ENCODE peak calls at places on chromosomes 3 and 15, in ten cellular contexts. One of them, this sample, is unnamed.

GRCh38 chr15:40853241-40853890 is 9.5 kb downstream of the SPINT1 start:
- DNase-seq in tibial nerve: no peak
- DNase-seq in left ventricle myocardium inferior: no peak
- DNase-seq in colonic mucosa: no peak
- DNase-seq in stomach: no peak
- DNase-seq in uterus: no peak
- DNase-seq in thoracic aorta: no peak
- DNase-seq in K562: no peak
- DNase-seq in suprapubic skin: peak; percentile 51
- DNase-seq in heart left ventricle: no peak
- DNase-seq in this sample: no peak

GRCh38 chr3:72903004-72903403 is 15.2 kb downstream of the GXYLT2 start:
- DNase-seq in stomach: no peak
- DNase-seq in uterus: no peak
- DNase-seq in thoracic aorta: no peak
- DNase-seq in left ventricle myocardium inferior: no peak
- DNase-seq in tibial nerve: no peak
- DNase-seq in heart left ventricle: no peak
- DNase-seq in K562: no peak
- DNase-seq in colonic mucosa: no peak
- DNase-seq in suprapubic skin: no peak
- DNase-seq in this sample: no peak

GRCh38 chr15:92044510-92044909 is 191.0 kb downstream of the SLCO3A1 start:
- DNase-seq in left ventricle myocardium inferior: no peak
- DNase-seq in K562: no peak
- DNase-seq in uterus: no peak
- DNase-seq in colonic mucosa: no peak
- DNase-seq in suprapubic skin: no peak
- DNase-seq in stomach: no peak
- DNase-seq in tibial nerve: no peak
- DNase-seq in thoracic aorta: no peak
- DNase-seq in heart left ventricle: no peak
- DNase-seq in this sample: no peak

GRCh38 chr3:14137445-14137844 is 12.6 kb downstream of the TMEM43 start:
- DNase-seq in tibial nerve: no peak
- DNase-seq in left ventricle myocardium inferior: no peak
- DNase-seq in stomach: no peak
- DNase-seq in colonic mucosa: no peak
- DNase-seq in heart left ventricle: no peak
- DNase-seq in K562: no peak
- DNase-seq in suprapubic skin: no peak
- DNase-seq in thoracic aorta: no peak
- DNase-seq in uterus: no peak
- DNase-seq in this sample: no peak

GRCh38 chr3:113097821-113098516 is 107.2 kb downstream of the GTPBP8 start:
- DNase-seq in suprapubic skin: no peak
- DNase-seq in heart left ventricle: no peak
- DNase-seq in stomach: no peak
- DNase-seq in K562: no peak
- DNase-seq in left ventricle myocardium inferior: no peak
- DNase-seq in uterus: no peak
- DNase-seq in thoracic aorta: no peak
- DNase-seq in colonic mucosa: no peak
- DNase-seq in tibial nerve: no peak
- DNase-seq in this sample: no peak

GRCh38 chr3:99895706-99896441 is 78.2 kb downstream of the CMSS1 start:
- DNase-seq in left ventricle myocardium inferior: no peak
- DNase-seq in stomach: no peak
- DNase-seq in tibial nerve: no peak
- DNase-seq in uterus: no peak
- DNase-seq in suprapubic skin: no peak
- DNase-seq in thoracic aorta: no peak
- DNase-seq in K562: peak; percentile 11
- DNase-seq in heart left ventricle: no peak
- DNase-seq in colonic mucosa: no peak
- DNase-seq in this sample: no peak

GRCh38 chr3:84567796-84568195 is 391.0 kb upstream of the CADM2 start:
- DNase-seq in left ventricle myocardium inferior: no peak
- DNase-seq in stomach: no peak
- DNase-seq in uterus: no peak
- DNase-seq in suprapubic skin: no peak
- DNase-seq in K562: no peak
- DNase-seq in heart left ventricle: no peak
- DNase-seq in tibial nerve: no peak
- DNase-seq in colonic mucosa: no peak
- DNase-seq in thoracic aorta: no peak
- DNase-seq in this sample: no peak

GRCh38 chr3:50620846-50621245 is 3.9 kb downstream of the MAPKAPK3 start:
- DNase-seq in uterus: no peak
- DNase-seq in K562: no peak
- DNase-seq in heart left ventricle: peak; percentile 64
- DNase-seq in suprapubic skin: no peak
- DNase-seq in thoracic aorta: no peak
- DNase-seq in stomach: no peak
- DNase-seq in tibial nerve: no peak
- DNase-seq in left ventricle myocardium inferior: no peak
- DNase-seq in colonic mucosa: no peak
- DNase-seq in this sample: no peak

GRCh38 chr15:61049934-61050333 is 179.2 kb downstream of the RORA start:
- DNase-seq in suprapubic skin: no peak
- DNase-seq in heart left ventricle: no peak
- DNase-seq in left ventricle myocardium inferior: no peak
- DNase-seq in stomach: peak; percentile 44
- DNase-seq in K562: no peak
- DNase-seq in colonic mucosa: no peak
- DNase-seq in thoracic aorta: no peak
- DNase-seq in tibial nerve: no peak
- DNase-seq in uterus: no peak
- DNase-seq in this sample: no peak

GRCh38 chr3:46642971-46643370 is 30.6 kb downstream of the FAM240A start:
- DNase-seq in tibial nerve: no peak
- DNase-seq in uterus: no peak
- DNase-seq in K562: peak; percentile 32
- DNase-seq in left ventricle myocardium inferior: no peak
- DNase-seq in stomach: no peak
- DNase-seq in suprapubic skin: no peak
- DNase-seq in heart left ventricle: no peak
- DNase-seq in colonic mucosa: no peak
- DNase-seq in thoracic aorta: no peak
- DNase-seq in this sample: no peak

GRCh38 chr15:62059818-62060115 is 480 bp downstream of the VPS13C start:
- DNase-seq in stomach: peak; percentile 55
- DNase-seq in K562: peak; percentile 69
- DNase-seq in tibial nerve: peak; percentile 15
- DNase-seq in suprapubic skin: peak; percentile 73
- DNase-seq in left ventricle myocardium inferior: peak; percentile 49
- DNase-seq in colonic mucosa: peak; percentile 74
- DNase-seq in thoracic aorta: no peak
- DNase-seq in uterus: peak; percentile 32
- DNase-seq in heart left ventricle: peak; percentile 56
- DNase-seq in this sample: peak; percentile 80

GRCh38 chr15:70047386-70048195 is 50.1 kb downstream of the TLE3 start:
- DNase-seq in K562: no peak
- DNase-seq in tibial nerve: no peak
- DNase-seq in suprapubic skin: peak; percentile 60
- DNase-seq in left ventricle myocardium inferior: no peak
- DNase-seq in heart left ventricle: no peak
- DNase-seq in colonic mucosa: no peak
- DNase-seq in uterus: no peak
- DNase-seq in stomach: no peak
- DNase-seq in thoracic aorta: no peak
- DNase-seq in this sample: no peak

GRCh38 chr3:196519738-196520122 is 4.6 kb upstream of the SMCO1 start:
- DNase-seq in left ventricle myocardium inferior: no peak
- DNase-seq in tibial nerve: no peak
- DNase-seq in K562: no peak
- DNase-seq in stomach: no peak
- DNase-seq in uterus: no peak
- DNase-seq in colonic mucosa: no peak
- DNase-seq in heart left ventricle: no peak
- DNase-seq in thoracic aorta: no peak
- DNase-seq in suprapubic skin: no peak
- DNase-seq in this sample: no peak

GRCh38 chr3:30129765-30130164 is 476.6 kb upstream of the TGFBR2 start:
- DNase-seq in suprapubic skin: no peak
- DNase-seq in tibial nerve: no peak
- DNase-seq in thoracic aorta: no peak
- DNase-seq in left ventricle myocardium inferior: no peak
- DNase-seq in uterus: no peak
- DNase-seq in colonic mucosa: no peak
- DNase-seq in stomach: no peak
- DNase-seq in K562: no peak
- DNase-seq in heart left ventricle: no peak
- DNase-seq in this sample: no peak

GRCh38 chr3:192917258-192917507 is 473 bp downstream of the MB21D2 start:
- DNase-seq in thoracic aorta: no peak
- DNase-seq in tibial nerve: no peak
- DNase-seq in left ventricle myocardium inferior: no peak
- DNase-seq in heart left ventricle: no peak
- DNase-seq in stomach: no peak
- DNase-seq in uterus: no peak
- DNase-seq in suprapubic skin: no peak
- DNase-seq in colonic mucosa: no peak
- DNase-seq in K562: no peak
- DNase-seq in this sample: no peak

GRCh38 chr3:43180027-43180426 is 74.1 kb upstream of the POMGNT2 start:
- DNase-seq in suprapubic skin: no peak
- DNase-seq in uterus: no peak
- DNase-seq in tibial nerve: no peak
- DNase-seq in heart left ventricle: no peak
- DNase-seq in colonic mucosa: peak; percentile 61
- DNase-seq in thoracic aorta: no peak
- DNase-seq in left ventricle myocardium inferior: no peak
- DNase-seq in K562: no peak
- DNase-seq in stomach: no peak
- DNase-seq in this sample: no peak

DNA sequence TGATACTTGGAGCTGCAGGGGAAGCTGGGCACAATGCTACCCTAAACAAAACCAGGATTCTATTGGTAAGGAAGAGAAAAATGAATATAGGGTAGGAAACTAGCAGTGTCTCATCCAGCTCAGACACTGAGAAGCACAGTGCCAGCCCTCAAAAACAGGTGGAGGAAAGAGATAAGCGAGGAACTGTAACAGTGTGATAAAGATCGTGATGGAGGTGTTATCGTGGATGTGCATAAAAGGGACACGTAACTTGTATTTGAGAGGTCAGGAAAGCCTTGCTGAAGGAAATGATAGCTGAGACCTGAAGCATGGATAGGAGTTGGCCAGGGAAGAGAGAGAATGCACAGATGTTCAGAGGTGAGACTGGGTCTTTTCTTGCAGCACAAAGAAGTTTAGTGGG is 27.4 kb downstream of the MIX23 start:
- DNase-seq in thoracic aorta: no peak
- DNase-seq in colonic mucosa: no peak
- DNase-seq in uterus: no peak
- DNase-seq in suprapubic skin: no peak
- DNase-seq in left ventricle myocardium inferior: no peak
- DNase-seq in heart left ventricle: no peak
- DNase-seq in tibial nerve: no peak
- DNase-seq in stomach: no peak
- DNase-seq in K562: peak; percentile 64
- DNase-seq in this sample: no peak
- H3K4me3 ChIP-seq in thoracic aorta: no peak overlapping the region
- H3K4me3 ChIP-seq in colonic mucosa: no peak overlapping the region
- H3K4me3 ChIP-seq in uterus: no peak overlapping the region
- H3K4me3 ChIP-seq in suprapubic skin: no peak overlapping the region
- H3K4me3 ChIP-seq in left ventricle myocardium inferior: no peak overlapping the region
- H3K4me3 ChIP-seq in heart left ventricle: no peak overlapping the region
- H3K4me3 ChIP-seq in tibial nerve: no peak overlapping the region
- H3K4me3 ChIP-seq in stomach: no peak overlapping the region
- H3K4me3 ChIP-seq in K562: no peak overlapping the region
- H3K4me3 ChIP-seq in this sample: no peak overlapping the region

GRCh38 chr15:98121514-98121913 is 161.0 kb downstream of the ARRDC4 start:
- DNase-seq in left ventricle myocardium inferior: no peak
- DNase-seq in tibial nerve: no peak
- DNase-seq in stomach: no peak
- DNase-seq in K562: no peak
- DNase-seq in suprapubic skin: no peak
- DNase-seq in heart left ventricle: no peak
- DNase-seq in thoracic aorta: no peak
- DNase-seq in colonic mucosa: no peak
- DNase-seq in uterus: peak; percentile 58
- DNase-seq in this sample: no peak
- H3K4me1 ChIP-seq in left ventricle myocardium inferior: no peaks in the 10 kb centered on the region
- H3K4me1 ChIP-seq in tibial nerve: no peaks in the 10 kb centered on the region
- H3K4me1 ChIP-seq in stomach: no peaks in the 10 kb centered on the region
- H3K4me1 ChIP-seq in K562: no peaks in the 10 kb centered on the region
- H3K4me1 ChIP-seq in suprapubic skin: peaks cover 4% of the 10 kb centered on the region
- H3K4me1 ChIP-seq in heart left ventricle: no peaks in the 10 kb centered on the region
- H3K4me1 ChIP-seq in thoracic aorta: no peaks in the 10 kb centered on the region
- H3K4me1 ChIP-seq in colonic mucosa: no peaks in the 10 kb centered on the region
- H3K4me1 ChIP-seq in uterus: no peaks in the 10 kb centered on the region
- H3K4me1 ChIP-seq in this sample: no peaks in the 10 kb centered on the region

DNA sequence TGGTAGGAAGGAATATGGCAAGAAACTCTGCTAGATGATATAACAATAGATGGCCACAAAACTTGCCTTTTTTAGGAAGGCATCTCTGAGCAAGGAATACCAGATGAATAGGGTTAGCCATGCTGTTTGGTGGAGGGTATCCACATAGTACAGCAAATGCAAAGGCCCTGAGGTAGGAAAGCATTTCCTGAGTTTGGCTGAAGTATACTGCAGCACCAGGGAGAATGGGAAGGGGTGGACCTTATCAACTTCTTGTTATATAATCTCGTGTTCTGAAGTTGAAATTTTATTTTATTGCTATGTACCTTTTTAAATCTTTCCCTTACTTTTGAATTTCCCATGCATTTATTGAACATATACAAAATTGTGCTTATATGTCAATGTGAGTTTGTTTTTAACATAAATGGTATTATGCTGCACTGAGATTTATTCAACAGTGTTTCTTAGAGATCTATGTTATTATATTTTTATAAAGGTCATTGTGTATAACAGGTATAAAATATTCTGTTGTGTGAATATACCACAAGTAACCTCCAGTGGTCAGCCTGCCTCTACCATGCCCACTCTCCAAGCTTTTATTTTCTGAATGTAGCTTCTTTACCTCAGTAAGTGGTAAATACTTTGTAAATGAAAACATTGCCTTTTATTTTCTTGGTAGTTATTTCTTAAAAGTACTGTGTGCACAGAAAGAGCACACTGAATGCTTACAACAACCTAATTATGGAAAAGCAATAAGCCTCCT is 2.8 kb upstream of the KAT2B start:
- DNase-seq in K562: no peak
- DNase-seq in tibial nerve: no peak
- DNase-seq in thoracic aorta: no peak
- DNase-seq in colonic mucosa: no peak
- DNase-seq in left ventricle myocardium inferior: no peak
- DNase-seq in heart left ventricle: no peak
- DNase-seq in uterus: no peak
- DNase-seq in suprapubic skin: no peak
- DNase-seq in stomach: no peak
- DNase-seq in this sample: no peak
- H3K9me3 ChIP-seq in K562: no peaks in the 10 kb centered on the region
- H3K9me3 ChIP-seq in tibial nerve: no peaks in the 10 kb centered on the region
- H3K9me3 ChIP-seq in thoracic aorta: no peaks in the 10 kb centered on the region
- H3K9me3 ChIP-seq in colonic mucosa: no peaks in the 10 kb centered on the region
- H3K9me3 ChIP-seq in left ventricle myocardium inferior: no peaks in the 10 kb centered on the region
- H3K9me3 ChIP-seq in heart left ventricle: no peaks in the 10 kb centered on the region
- H3K9me3 ChIP-seq in uterus: no peaks in the 10 kb centered on the region
- H3K9me3 ChIP-seq in suprapubic skin: no peaks in the 10 kb centered on the region
- H3K9me3 ChIP-seq in stomach: no peaks in the 10 kb centered on the region
- H3K9me3 ChIP-seq in this sample: no peaks in the 10 kb centered on the region

GRCh38 chr3:4071481-4072184 is 231.5 kb upstream of the SETMAR start:
- DNase-seq in heart left ventricle: no peak
- DNase-seq in uterus: no peak
- DNase-seq in suprapubic skin: no peak
- DNase-seq in colonic mucosa: peak; percentile 34
- DNase-seq in left ventricle myocardium inferior: no peak
- DNase-seq in K562: peak; percentile 8
- DNase-seq in stomach: no peak
- DNase-seq in tibial nerve: no peak
- DNase-seq in thoracic aorta: no peak
- DNase-seq in this sample: no peak
- H3K4me3 ChIP-seq in heart left ventricle: no peak overlapping the region
- H3K4me3 ChIP-seq in uterus: no peak overlapping the region
- H3K4me3 ChIP-seq in suprapubic skin: no peak overlapping the region
- H3K4me3 ChIP-seq in colonic mucosa: no peak overlapping the region
- H3K4me3 ChIP-seq in left ventricle myocardium inferior: no peak overlapping the region
- H3K4me3 ChIP-seq in K562: no peak overlapping the region
- H3K4me3 ChIP-seq in stomach: no peak overlapping the region
- H3K4me3 ChIP-seq in tibial nerve: no peak overlapping the region
- H3K4me3 ChIP-seq in thoracic aorta: no peak overlapping the region
- H3K4me3 ChIP-seq in this sample: no peak overlapping the region